ENCODE peak calls at places on chromosomes 13 and 19, in six cellular contexts. H, D, S, L, G and U are unnamed samples.

GRCh38 chr13:64429691-64430090 is 2800.4 kb downstream of the PCDH9 start:
- DNase-seq in H (no peak), D (no peak), S (no peak), L (no peak), G (no peak), U (no peak)

GRCh38 chr13:30577381-30577780 is 40.3 kb upstream of the USPL1 start:
- DNase-seq in H (peak), D (no peak), S (no peak), L (peak), G (peak), U (no peak)

GRCh38 chr19:14563989-14564650 is 7.7 kb downstream of the NDUFB7 start:
- DNase-seq in H (no peak), D (no peak), S (peak), L (peak), G (no peak), U (no peak)

GRCh38 chr19:5001547-5002131 is 32.7 kb downstream of the KDM4B start:
- DNase-seq in H (no peak), D (no peak), S (peak), L (peak), G (peak), U (no peak)

GRCh38 chr13:66984241-66984640 is 245.9 kb downstream of the PCDH9 start:
- DNase-seq in H (no peak), D (no peak), S (no peak), L (peak), G (no peak), U (no peak)

GRCh38 chr19:41299755-41300089 is 10.2 kb upstream of the CCDC97 start:
- DNase-seq in H (no peak), D (peak), S (no peak), L (peak), G (no peak), U (peak)

GRCh38 chr13:98313023-98313937 is 136.2 kb upstream of the RNF113B start:
- DNase-seq in H (no peak), D (no peak), S (no peak), L (no peak), G (no peak), U (no peak)

GRCh38 chr13:30145709-30146367 is 161.5 kb downstream of the KATNAL1 start:
- DNase-seq in H (no peak), D (no peak), S (no peak), L (no peak), G (no peak), U (no peak)

GRCh38 chr19:1264801-1265610 is 4.1 kb upstream of the CIRBP start:
- DNase-seq in H (no peak), D (no peak), S (peak), L (peak), G (no peak), U (no peak)

GRCh38 chr13:75636339-75637095 is 387 bp downstream of the LMO7 start:
- DNase-seq in H (no peak), D (no peak), S (peak), L (peak), G (peak), U (no peak)

GRCh38 chr19:15161028-15161984 is 39.5 kb downstream of the NOTCH3 start:
- DNase-seq in H (no peak), D (no peak), S (no peak), L (peak), G (peak), U (no peak)

GRCh38 chr19:44741841-44742352 is 6.6 kb upstream of the BCL3 start:
- DNase-seq in H (peak), D (peak), S (no peak), L (peak), G (no peak), U (peak)

GRCh38 chr13:50910483-50910805 is 853 bp downstream of the RNASEH2B start:
- DNase-seq in H (no peak), D (no peak), S (no peak), L (peak), G (no peak), U (no peak)

GRCh38 chr13:28410096-28410495 is 84.8 kb downstream of the FLT1 start:
- DNase-seq in H (no peak), D (no peak), S (no peak), L (no peak), G (no peak), U (no peak)

GRCh38 chr13:36904219-36904618 is 15.8 kb downstream of the SMAD9 start:
- DNase-seq in H (no peak), D (no peak), S (no peak), L (no peak), G (no peak), U (no peak)

GRCh38 chr19:50720921-50721291 is 1.3 kb upstream of the SHANK1 start:
- DNase-seq in H (no peak), D (no peak), S (no peak), L (peak), G (no peak), U (no peak)

GRCh38 chr13:32537580-32538233 is 888 bp downstream of the N4BP2L2 start:
- DNase-seq in H (no peak), D (no peak), S (no peak), L (peak), G (no peak), U (no peak)

GRCh38 chr19:47310819-47311218 is 1.2 kb downstream of the C5AR1 start:
- DNase-seq in H (no peak), D (no peak), S (no peak), L (peak), G (no peak), U (no peak)

GRCh38 chr19:18269336-18269735 is 4.9 kb downstream of the IQCN start:
- DNase-seq in H (no peak), D (no peak), S (no peak), L (no peak), G (no peak), U (no peak)

GRCh38 chr19:57527136-57527881 is at the start of gene ZNF549:
- DNase-seq in H (peak), D (peak), S (peak), L (peak), G (peak), U (peak)

GRCh38 chr19:3615524-3616135 is 9.0 kb upstream of the TBXA2R start:
- DNase-seq in H (no peak), D (no peak), S (no peak), L (no peak), G (no peak), U (no peak)

GRCh38 chr13:99626461-99627082 is 125.3 kb downstream of the TM9SF2 start:
- DNase-seq in H (no peak), D (no peak), S (no peak), L (peak), G (no peak), U (no peak)

GRCh38 chr13:82654851-82655517 is 1227.3 kb downstream of the SLITRK1 start:
- DNase-seq in H (no peak), D (peak), S (no peak), L (peak), G (no peak), U (no peak)

GRCh38 chr19:45051929-45052579 is 13.2 kb downstream of the CLASRP start:
- DNase-seq in H (no peak), D (no peak), S (peak), L (no peak), G (no peak), U (no peak)

GRCh38 chr13:25819856-25820530 is 231.8 kb downstream of the SHISA2 start:
- DNase-seq in H (no peak), D (no peak), S (no peak), L (no peak), G (no peak), U (no peak)

GRCh38 chr19:3801412-3802096 is 15.4 kb upstream of the MATK start:
- DNase-seq in H (no peak), D (no peak), S (peak), L (no peak), G (no peak), U (no peak)

GRCh38 chr13:50257646-50258045 is 242.4 kb downstream of the KCNRG start:
- DNase-seq in H (no peak), D (no peak), S (no peak), L (no peak), G (no peak), U (no peak)

GRCh38 chr19:7734220-7735203 is 2.6 kb upstream of the CLEC4G start:
- DNase-seq in H (no peak), D (no peak), S (no peak), L (peak), G (no peak), U (no peak)

GRCh38 chr19:51372649-51373504 is at the start of gene NKG7:
- DNase-seq in H (no peak), D (no peak), S (no peak), L (no peak), G (no peak), U (no peak)

GRCh38 chr19:11092181-11092538 is 2.9 kb downstream of the LDLR start:
- DNase-seq in H (peak), D (no peak), S (no peak), L (peak), G (no peak), U (no peak)

DNA sequence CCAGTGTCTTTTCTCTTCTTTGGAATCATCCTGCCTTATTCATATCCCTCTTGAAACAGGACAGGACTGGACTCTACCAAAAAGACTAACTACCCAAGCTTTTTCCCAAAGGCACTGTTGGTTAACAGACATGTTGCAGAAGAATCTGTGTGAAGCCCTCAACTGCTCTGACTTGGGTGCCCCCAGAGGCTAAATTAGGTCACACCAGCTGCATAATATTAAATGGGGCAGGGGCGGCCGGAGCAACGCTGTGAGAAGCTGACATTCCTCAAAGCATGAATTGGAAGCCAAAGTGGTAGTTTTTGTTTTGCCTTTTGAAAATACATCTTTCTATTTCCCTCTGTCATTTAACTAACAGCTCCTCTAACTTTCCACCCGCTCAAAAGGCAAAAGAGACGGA is 185.9 kb downstream of the LHFPL6 start:
- DNase-seq in H (no peak), D (no peak), S (no peak), L (no peak), G (no peak), U (no peak)
- TF ChIP-seq CTCF in H (peak), D (peak), S (no peak), L (peak), G (no peak), U (no peak)

GRCh38 chr19:31258211-31259052 is 90.8 kb downstream of the TSHZ3 start:
- DNase-seq in H (no peak), D (no peak), S (no peak), L (peak), G (no peak), U (no peak)
- TF ChIP-seq CTCF in H (no peak), D (no peak), S (no peak), L (no peak), G (no peak), U (no peak)

GRCh38 chr19:30969586-30969985 is 379.6 kb downstream of the TSHZ3 start:
- DNase-seq in H (no peak), D (no peak), S (no peak), L (no peak), G (no peak), U (no peak)

GRCh38 chr19:30968841-30969399 is 380.3 kb downstream of the TSHZ3 start:
- DNase-seq in H (no peak), D (no peak), S (no peak), L (no peak), G (no peak), U (no peak)

GRCh38 chr19:30968210-30968609 is 381.0 kb downstream of the TSHZ3 start:
- DNase-seq in H (no peak), D (no peak), S (no peak), L (no peak), G (peak), U (no peak)
- TF ChIP-seq CTCF in H (no peak), D (no peak), S (no peak), L (no peak), G (no peak), U (no peak)

GRCh38 chr13:108121406-108121805 is 93.9 kb downstream of the LIG4 start:
- DNase-seq in H (no peak), D (no peak), S (no peak), L (no peak), G (no peak), U (no peak)
- TF ChIP-seq CTCF in H (peak), D (no peak), S (no peak), L (no peak), G (no peak), U (no peak)

GRCh38 chr13:41971848-41972247 is 10.9 kb upstream of the VWA8 start:
- DNase-seq in H (no peak), D (no peak), S (no peak), L (no peak), G (no peak), U (no peak)

GRCh38 chr13:41974262-41974900 is 13.5 kb upstream of the VWA8 start:
- DNase-seq in H (no peak), D (no peak), S (no peak), L (no peak), G (no peak), U (no peak)

GRCh38 chr13:41970918-41971317 is 10.0 kb upstream of the VWA8 start:
- DNase-seq in H (no peak), D (no peak), S (no peak), L (no peak), G (no peak), U (no peak)

GRCh38 chr13:41976491-41976890 is 15.6 kb upstream of the VWA8 start:
- DNase-seq in H (no peak), D (no peak), S (no peak), L (no peak), G (no peak), U (no peak)

GRCh38 chr13:41973247-41973741 is 12.4 kb upstream of the VWA8 start:
- DNase-seq in H (no peak), D (no peak), S (no peak), L (no peak), G (no peak), U (no peak)
- TF ChIP-seq CTCF in H (peak), D (no peak), S (no peak), L (no peak), G (no peak), U (no peak)

GRCh38 chr19:53537126-53537522 is 821 bp upstream of the ZNF331 start:
- DNase-seq in H (no peak), D (no peak), S (no peak), L (no peak), G (no peak), U (no peak)

GRCh38 chr19:53536223-53536543 is 1.8 kb upstream of the ZNF331 start:
- DNase-seq in H (no peak), D (no peak), S (no peak), L (no peak), G (no peak), U (no peak)

GRCh38 chr19:53538378-53539109 is 599 bp downstream of the ZNF331 start:
- DNase-seq in H (no peak), D (no peak), S (no peak), L (no peak), G (no peak), U (no peak)

GRCh38 chr19:53540091-53540490 is 2.1 kb downstream of the ZNF331 start:
- DNase-seq in H (no peak), D (no peak), S (no peak), L (no peak), G (no peak), U (no peak)

DNA sequence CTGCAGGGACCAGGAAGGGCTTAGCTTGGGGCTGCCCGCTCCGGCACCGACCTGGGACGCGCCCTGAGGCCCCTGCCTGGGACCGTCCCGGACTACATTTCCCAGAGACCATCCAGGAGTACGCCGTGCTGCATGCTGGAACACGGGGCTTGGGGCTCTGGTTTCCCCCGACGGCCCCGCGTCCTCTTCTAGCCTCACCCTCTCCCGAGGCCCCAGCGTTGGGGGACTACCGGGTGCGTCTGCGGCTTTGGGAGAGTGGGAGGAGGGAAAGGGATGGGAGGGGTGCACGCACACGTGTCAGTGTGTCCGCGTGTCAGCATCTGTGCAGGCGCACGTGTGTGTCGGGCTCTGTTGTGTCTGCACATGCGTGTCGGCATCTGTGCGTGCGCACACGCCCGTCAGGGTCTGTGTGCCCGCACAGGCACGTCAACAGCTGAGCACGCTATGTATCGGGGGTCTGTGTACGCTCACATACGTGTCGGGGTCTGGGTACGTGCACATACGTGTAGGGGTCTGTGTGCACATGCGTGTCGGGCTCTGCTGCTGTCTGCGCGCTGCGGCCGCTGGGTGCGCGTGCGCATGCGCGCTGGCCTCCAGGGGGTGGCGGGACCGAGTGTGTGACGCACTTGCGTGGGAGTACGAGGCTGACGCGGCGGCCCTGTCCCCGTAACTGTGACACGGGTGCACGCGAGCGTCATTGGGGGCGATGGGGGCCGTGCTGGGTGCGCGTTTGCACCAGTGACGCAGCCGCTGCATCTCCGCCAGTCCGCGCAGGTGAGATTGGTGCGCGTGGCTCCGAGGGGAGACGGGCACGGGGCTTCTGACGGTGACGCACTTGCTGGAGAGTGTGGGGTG is at the start of gene ZNF331:
- DNase-seq in H (no peak), D (peak), S (peak), L (peak), G (no peak), U (peak)
- TF ChIP-seq CTCF in H (peak), D (peak), S (no peak), L (peak), G (no peak), U (no peak)